ENCODE peak calls at places on chromosome 14, in six cellular contexts. One of them, this sample, is unnamed.

GRCh38 chr14:74257078-74257987 is 18.1 kb downstream of the VSX2 start:
- DNase-seq in CD4-positive, CD25-positive, alpha-beta regulatory T cell: peak
- DNase-seq in SK-N-SH: peak
- DNase-seq in heart left ventricle: peak
- DNase-seq in naive thymus-derived CD4-positive, alpha-beta T cell: peak
- DNase-seq in mammary epithelial cell: no peak
- DNase-seq in this sample: peak

GRCh38 chr14:55446127-55446736 is 5.8 kb upstream of the TBPL2 start:
- DNase-seq in SK-N-SH: peak
- DNase-seq in naive thymus-derived CD4-positive, alpha-beta T cell: no peak
- DNase-seq in mammary epithelial cell: peak
- DNase-seq in heart left ventricle: peak
- DNase-seq in CD4-positive, CD25-positive, alpha-beta regulatory T cell: peak
- DNase-seq in this sample: peak

GRCh38 chr14:75277796-75278421 is 719 bp upstream of the FOS start:
- DNase-seq in heart left ventricle: no peak
- DNase-seq in CD4-positive, CD25-positive, alpha-beta regulatory T cell: no peak
- DNase-seq in SK-N-SH: no peak
- DNase-seq in naive thymus-derived CD4-positive, alpha-beta T cell: peak
- DNase-seq in mammary epithelial cell: peak
- DNase-seq in this sample: no peak

GRCh38 chr14:20601522-20601921 is 10.3 kb upstream of the RNASE12 start:
- DNase-seq in naive thymus-derived CD4-positive, alpha-beta T cell: no peak
- DNase-seq in CD4-positive, CD25-positive, alpha-beta regulatory T cell: no peak
- DNase-seq in heart left ventricle: no peak
- DNase-seq in SK-N-SH: no peak
- DNase-seq in mammary epithelial cell: no peak
- DNase-seq in this sample: no peak

GRCh38 chr14:70884595-70885342 is 22.5 kb upstream of the PCNX1 start:
- DNase-seq in SK-N-SH: no peak
- DNase-seq in CD4-positive, CD25-positive, alpha-beta regulatory T cell: no peak
- DNase-seq in naive thymus-derived CD4-positive, alpha-beta T cell: no peak
- DNase-seq in heart left ventricle: no peak
- DNase-seq in mammary epithelial cell: peak
- DNase-seq in this sample: no peak

GRCh38 chr14:76019676-76020075 is 34.1 kb downstream of the IFT43 start:
- DNase-seq in SK-N-SH: no peak
- DNase-seq in CD4-positive, CD25-positive, alpha-beta regulatory T cell: no peak
- DNase-seq in mammary epithelial cell: no peak
- DNase-seq in heart left ventricle: no peak
- DNase-seq in naive thymus-derived CD4-positive, alpha-beta T cell: no peak
- DNase-seq in this sample: no peak

GRCh38 chr14:61217516-61217915 is 63.6 kb downstream of the TMEM30B start:
- DNase-seq in mammary epithelial cell: no peak
- DNase-seq in SK-N-SH: no peak
- DNase-seq in naive thymus-derived CD4-positive, alpha-beta T cell: no peak
- DNase-seq in CD4-positive, CD25-positive, alpha-beta regulatory T cell: no peak
- DNase-seq in heart left ventricle: no peak
- DNase-seq in this sample: no peak

GRCh38 chr14:101716077-101716950 is 45.2 kb upstream of the PPP2R5C start:
- DNase-seq in CD4-positive, CD25-positive, alpha-beta regulatory T cell: no peak
- DNase-seq in heart left ventricle: no peak
- DNase-seq in naive thymus-derived CD4-positive, alpha-beta T cell: no peak
- DNase-seq in mammary epithelial cell: no peak
- DNase-seq in SK-N-SH: no peak
- DNase-seq in this sample: no peak

GRCh38 chr14:101905614-101906013 is 58.8 kb upstream of the DYNC1H1 start:
- DNase-seq in heart left ventricle: no peak
- DNase-seq in SK-N-SH: no peak
- DNase-seq in mammary epithelial cell: no peak
- DNase-seq in naive thymus-derived CD4-positive, alpha-beta T cell: no peak
- DNase-seq in CD4-positive, CD25-positive, alpha-beta regulatory T cell: no peak
- DNase-seq in this sample: peak

GRCh38 chr14:37594238-37594915 is 672 bp downstream of the FOXA1 start:
- DNase-seq in heart left ventricle: no peak
- DNase-seq in mammary epithelial cell: peak
- DNase-seq in CD4-positive, CD25-positive, alpha-beta regulatory T cell: no peak
- DNase-seq in SK-N-SH: peak
- DNase-seq in naive thymus-derived CD4-positive, alpha-beta T cell: no peak
- DNase-seq in this sample: no peak

GRCh38 chr14:49858383-49858782 is 5.8 kb upstream of the NEMF start:
- DNase-seq in mammary epithelial cell: no peak
- DNase-seq in naive thymus-derived CD4-positive, alpha-beta T cell: no peak
- DNase-seq in SK-N-SH: no peak
- DNase-seq in CD4-positive, CD25-positive, alpha-beta regulatory T cell: no peak
- DNase-seq in heart left ventricle: no peak
- DNase-seq in this sample: no peak

GRCh38 chr14:24837280-24838046 is 203.5 kb upstream of the GZMB start:
- DNase-seq in mammary epithelial cell: no peak
- DNase-seq in heart left ventricle: no peak
- DNase-seq in CD4-positive, CD25-positive, alpha-beta regulatory T cell: no peak
- DNase-seq in SK-N-SH: no peak
- DNase-seq in naive thymus-derived CD4-positive, alpha-beta T cell: no peak
- DNase-seq in this sample: no peak

GRCh38 chr14:102335163-102335562 is 15.6 kb downstream of the ZNF839 start:
- DNase-seq in mammary epithelial cell: no peak
- DNase-seq in naive thymus-derived CD4-positive, alpha-beta T cell: no peak
- DNase-seq in SK-N-SH: no peak
- DNase-seq in heart left ventricle: no peak
- DNase-seq in CD4-positive, CD25-positive, alpha-beta regulatory T cell: no peak
- DNase-seq in this sample: no peak

GRCh38 chr14:105092912-105093425 is 27.7 kb upstream of the GPR132 start:
- DNase-seq in mammary epithelial cell: peak
- DNase-seq in naive thymus-derived CD4-positive, alpha-beta T cell: peak
- DNase-seq in CD4-positive, CD25-positive, alpha-beta regulatory T cell: peak
- DNase-seq in SK-N-SH: peak
- DNase-seq in heart left ventricle: peak
- DNase-seq in this sample: peak

GRCh38 chr14:58296731-58297130 is 1.6 kb upstream of the ARID4A start:
- DNase-seq in CD4-positive, CD25-positive, alpha-beta regulatory T cell: no peak
- DNase-seq in mammary epithelial cell: peak
- DNase-seq in naive thymus-derived CD4-positive, alpha-beta T cell: no peak
- DNase-seq in heart left ventricle: no peak
- DNase-seq in SK-N-SH: no peak
- DNase-seq in this sample: no peak

GRCh38 chr14:36022765-36023415 is 153.6 kb downstream of the PTCSC3 start:
- DNase-seq in naive thymus-derived CD4-positive, alpha-beta T cell: no peak
- DNase-seq in SK-N-SH: no peak
- DNase-seq in mammary epithelial cell: no peak
- DNase-seq in CD4-positive, CD25-positive, alpha-beta regulatory T cell: no peak
- DNase-seq in heart left ventricle: no peak
- DNase-seq in this sample: no peak

GRCh38 chr14:36020120-36021029 is 156.1 kb downstream of the PTCSC3 start:
- DNase-seq in heart left ventricle: no peak
- DNase-seq in CD4-positive, CD25-positive, alpha-beta regulatory T cell: no peak
- DNase-seq in SK-N-SH: no peak
- DNase-seq in naive thymus-derived CD4-positive, alpha-beta T cell: no peak
- DNase-seq in mammary epithelial cell: no peak
- DNase-seq in this sample: no peak

GRCh38 chr14:36021030-36021422 is 155.5 kb downstream of the PTCSC3 start:
- DNase-seq in naive thymus-derived CD4-positive, alpha-beta T cell: no peak
- DNase-seq in heart left ventricle: no peak
- DNase-seq in CD4-positive, CD25-positive, alpha-beta regulatory T cell: no peak
- DNase-seq in SK-N-SH: no peak
- DNase-seq in mammary epithelial cell: no peak
- DNase-seq in this sample: no peak

GRCh38 chr14:36019126-36019525 is 157.4 kb downstream of the PTCSC3 start:
- DNase-seq in naive thymus-derived CD4-positive, alpha-beta T cell: no peak
- DNase-seq in SK-N-SH: no peak
- DNase-seq in mammary epithelial cell: no peak
- DNase-seq in CD4-positive, CD25-positive, alpha-beta regulatory T cell: no peak
- DNase-seq in heart left ventricle: no peak
- DNase-seq in this sample: no peak

DNA sequence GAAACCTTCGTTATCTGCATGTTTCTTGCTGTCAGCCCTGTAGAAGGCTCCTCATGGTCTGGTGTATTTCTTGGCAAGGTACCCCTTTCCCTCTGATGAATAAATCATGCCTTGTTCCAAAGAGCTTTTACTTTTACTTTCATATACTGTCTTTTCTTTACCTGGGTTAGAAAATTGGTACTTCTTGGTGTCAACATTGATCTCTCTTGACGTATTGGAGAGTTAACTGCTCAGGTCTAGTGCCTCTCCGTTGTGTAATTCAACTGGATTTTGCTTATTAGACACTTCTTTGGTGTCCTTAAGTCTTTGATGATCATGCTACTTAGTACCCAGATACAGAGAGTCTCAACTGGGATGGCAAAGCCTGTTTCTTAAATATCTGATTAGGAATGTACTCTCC is 154.6 kb downstream of the PTCSC3 start:
- DNase-seq in SK-N-SH: no peak
- DNase-seq in heart left ventricle: no peak
- DNase-seq in mammary epithelial cell: no peak
- DNase-seq in naive thymus-derived CD4-positive, alpha-beta T cell: no peak
- DNase-seq in CD4-positive, CD25-positive, alpha-beta regulatory T cell: no peak
- DNase-seq in this sample: no peak
- H3K27ac ChIP-seq in SK-N-SH: no peak
- H3K27ac ChIP-seq in heart left ventricle: no peak
- H3K27ac ChIP-seq in mammary epithelial cell: no peak
- H3K27ac ChIP-seq in naive thymus-derived CD4-positive, alpha-beta T cell: no peak
- H3K27ac ChIP-seq in CD4-positive, CD25-positive, alpha-beta regulatory T cell: no peak
- H3K27ac ChIP-seq in this sample: no peak

GRCh38 chr14:91926131-91926890 is 21.2 kb downstream of the FBLN5 start:
- DNase-seq in SK-N-SH: no peak
- DNase-seq in CD4-positive, CD25-positive, alpha-beta regulatory T cell: no peak
- DNase-seq in mammary epithelial cell: no peak
- DNase-seq in heart left ventricle: no peak
- DNase-seq in naive thymus-derived CD4-positive, alpha-beta T cell: no peak
- DNase-seq in this sample: no peak

GRCh38 chr14:91931478-91932088 is 15.9 kb downstream of the FBLN5 start:
- DNase-seq in naive thymus-derived CD4-positive, alpha-beta T cell: no peak
- DNase-seq in heart left ventricle: no peak
- DNase-seq in mammary epithelial cell: no peak
- DNase-seq in CD4-positive, CD25-positive, alpha-beta regulatory T cell: no peak
- DNase-seq in SK-N-SH: no peak
- DNase-seq in this sample: no peak

GRCh38 chr14:91927800-91928199 is 19.7 kb downstream of the FBLN5 start:
- DNase-seq in CD4-positive, CD25-positive, alpha-beta regulatory T cell: no peak
- DNase-seq in naive thymus-derived CD4-positive, alpha-beta T cell: no peak
- DNase-seq in SK-N-SH: no peak
- DNase-seq in heart left ventricle: no peak
- DNase-seq in mammary epithelial cell: no peak
- DNase-seq in this sample: no peak

GRCh38 chr14:91927216-91927615 is 20.3 kb downstream of the FBLN5 start:
- DNase-seq in CD4-positive, CD25-positive, alpha-beta regulatory T cell: no peak
- DNase-seq in SK-N-SH: no peak
- DNase-seq in mammary epithelial cell: no peak
- DNase-seq in heart left ventricle: no peak
- DNase-seq in naive thymus-derived CD4-positive, alpha-beta T cell: no peak
- DNase-seq in this sample: no peak

DNA sequence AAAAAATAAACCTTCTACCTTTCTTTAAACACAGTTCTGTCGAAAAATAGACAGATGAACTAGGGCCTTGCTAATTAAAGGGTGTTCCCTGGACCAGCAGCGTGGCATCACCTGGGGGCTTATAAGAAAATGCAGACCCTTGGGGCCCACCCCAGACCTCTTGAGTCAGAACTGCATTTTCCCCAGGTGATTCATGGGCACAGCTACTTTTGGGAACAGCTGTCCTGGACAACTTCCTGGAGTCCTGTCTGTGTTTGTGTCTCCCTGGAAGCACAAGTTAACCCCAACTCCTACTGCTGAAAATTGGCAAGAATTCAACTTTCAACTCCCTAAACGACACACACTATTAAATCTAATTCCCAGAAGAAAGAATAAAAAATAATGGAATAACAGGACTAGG is 17.8 kb downstream of the FBLN5 start:
- DNase-seq in mammary epithelial cell: no peak
- DNase-seq in naive thymus-derived CD4-positive, alpha-beta T cell: no peak
- DNase-seq in CD4-positive, CD25-positive, alpha-beta regulatory T cell: no peak
- DNase-seq in heart left ventricle: no peak
- DNase-seq in SK-N-SH: no peak
- DNase-seq in this sample: no peak
- H3K27ac ChIP-seq in mammary epithelial cell: no peak
- H3K27ac ChIP-seq in naive thymus-derived CD4-positive, alpha-beta T cell: no peak
- H3K27ac ChIP-seq in CD4-positive, CD25-positive, alpha-beta regulatory T cell: no peak
- H3K27ac ChIP-seq in heart left ventricle: no peak
- H3K27ac ChIP-seq in SK-N-SH: no peak
- H3K27ac ChIP-seq in this sample: no peak

DNA sequence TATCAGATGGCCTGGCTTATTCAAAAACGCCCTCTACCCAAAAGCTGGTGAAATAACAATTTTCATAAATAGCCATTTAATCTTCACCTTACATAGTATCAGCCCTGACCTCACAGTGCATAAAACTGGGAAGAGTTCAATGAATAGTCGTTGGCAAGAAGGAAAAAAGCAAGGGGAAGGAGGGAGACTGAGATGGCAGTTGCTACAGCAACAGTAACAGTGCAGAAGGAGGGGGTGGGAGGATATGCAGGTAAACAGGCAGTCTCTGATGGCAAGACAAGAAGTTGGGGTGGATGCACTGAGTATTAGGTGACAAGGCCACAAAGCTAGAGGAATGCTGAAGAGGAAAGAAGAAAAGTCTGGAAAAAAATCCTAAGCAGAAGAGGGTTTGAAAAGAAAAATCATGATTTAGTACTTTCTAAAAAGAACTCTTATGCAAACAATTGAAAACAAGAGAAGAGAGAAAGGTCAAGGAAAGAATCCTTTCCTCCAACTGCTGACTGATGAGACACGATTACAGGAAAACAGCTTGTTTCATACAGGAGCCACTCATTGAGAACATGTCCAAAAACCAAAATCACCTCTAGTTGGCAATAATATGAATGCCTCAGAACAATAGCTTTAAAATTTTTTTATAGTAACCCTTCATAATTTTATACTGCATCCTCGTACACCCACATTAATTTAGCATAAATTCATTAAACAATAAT is 56.0 kb downstream of the DCAF5 start:
- DNase-seq in naive thymus-derived CD4-positive, alpha-beta T cell: no peak
- DNase-seq in heart left ventricle: no peak
- DNase-seq in SK-N-SH: no peak
- DNase-seq in CD4-positive, CD25-positive, alpha-beta regulatory T cell: no peak
- DNase-seq in mammary epithelial cell: no peak
- DNase-seq in this sample: no peak
- H3K27ac ChIP-seq in naive thymus-derived CD4-positive, alpha-beta T cell: no peak
- H3K27ac ChIP-seq in heart left ventricle: no peak
- H3K27ac ChIP-seq in SK-N-SH: no peak
- H3K27ac ChIP-seq in CD4-positive, CD25-positive, alpha-beta regulatory T cell: no peak
- H3K27ac ChIP-seq in mammary epithelial cell: no peak
- H3K27ac ChIP-seq in this sample: no peak

GRCh38 chr14:30993071-30993470 is 32.4 kb upstream of the AP4S1 start:
- DNase-seq in heart left ventricle: no peak
- DNase-seq in CD4-positive, CD25-positive, alpha-beta regulatory T cell: no peak
- DNase-seq in SK-N-SH: no peak
- DNase-seq in mammary epithelial cell: no peak
- DNase-seq in naive thymus-derived CD4-positive, alpha-beta T cell: no peak
- DNase-seq in this sample: no peak

GRCh38 chr14:30998100-30998706 is 27.2 kb upstream of the AP4S1 start:
- DNase-seq in SK-N-SH: no peak
- DNase-seq in mammary epithelial cell: peak
- DNase-seq in heart left ventricle: no peak
- DNase-seq in CD4-positive, CD25-positive, alpha-beta regulatory T cell: no peak
- DNase-seq in naive thymus-derived CD4-positive, alpha-beta T cell: no peak
- DNase-seq in this sample: no peak

GRCh38 chr14:30996892-30997659 is 28.4 kb upstream of the AP4S1 start:
- DNase-seq in naive thymus-derived CD4-positive, alpha-beta T cell: no peak
- DNase-seq in CD4-positive, CD25-positive, alpha-beta regulatory T cell: no peak
- DNase-seq in SK-N-SH: no peak
- DNase-seq in mammary epithelial cell: no peak
- DNase-seq in heart left ventricle: no peak
- DNase-seq in this sample: no peak

GRCh38 chr14:30994681-30995620 is 30.5 kb upstream of the AP4S1 start:
- DNase-seq in CD4-positive, CD25-positive, alpha-beta regulatory T cell: no peak
- DNase-seq in heart left ventricle: no peak
- DNase-seq in SK-N-SH: no peak
- DNase-seq in naive thymus-derived CD4-positive, alpha-beta T cell: no peak
- DNase-seq in mammary epithelial cell: peak
- DNase-seq in this sample: no peak

GRCh38 chr14:30995674-30996073 is 29.8 kb upstream of the AP4S1 start:
- DNase-seq in heart left ventricle: no peak
- DNase-seq in naive thymus-derived CD4-positive, alpha-beta T cell: no peak
- DNase-seq in CD4-positive, CD25-positive, alpha-beta regulatory T cell: no peak
- DNase-seq in mammary epithelial cell: no peak
- DNase-seq in SK-N-SH: no peak
- DNase-seq in this sample: no peak
- H3K27ac ChIP-seq in heart left ventricle: peak
- H3K27ac ChIP-seq in naive thymus-derived CD4-positive, alpha-beta T cell: no peak
- H3K27ac ChIP-seq in CD4-positive, CD25-positive, alpha-beta regulatory T cell: no peak
- H3K27ac ChIP-seq in mammary epithelial cell: peak
- H3K27ac ChIP-seq in SK-N-SH: peak
- H3K27ac ChIP-seq in this sample: no peak